ENCODE peak calls at places on chromosomes 6 and 20, in ten cellular contexts. V is dorsolateral prefrontal cortex; Y is spleen; H is CD8-positive, alpha-beta T cell; F is ovary; J is hepatocyte; L is heart right ventricle; C is GM12878; Q is heart left ventricle; O is lower lobe of right lung. B is an unnamed sample.

GRCh38 chr20:51966296-51966971 is 164.1 kb upstream of the SALL4 start:
- DNase-seq in Q (peak), O (no peak), Y (no peak), J (peak), C (no peak), V (no peak), H (no peak), F (no peak), L (peak), B (no peak)

GRCh38 chr20:51014797-51015722 is 7.8 kb downstream of the KCNG1 start:
- DNase-seq in H (no peak), C (no peak), O (no peak), Y (peak), F (no peak), V (no peak), Q (no peak), J (peak), L (no peak), B (no peak)

GRCh38 chr6:37381579-37381978 is 27.8 kb downstream of the RNF8 start:
- DNase-seq in H (no peak), F (no peak), Y (no peak), O (no peak), L (no peak), Q (no peak), C (peak), J (peak), V (no peak), B (no peak)

GRCh38 chr6:162271922-162272321 is 455.6 kb downstream of the PRKN start:
- DNase-seq in F (no peak), J (no peak), H (no peak), L (no peak), V (no peak), O (no peak), Y (no peak), C (no peak), Q (no peak), B (no peak)

GRCh38 chr6:15911753-15912504 is 217.0 kb upstream of the MYLIP start:
- DNase-seq in V (no peak), C (no peak), L (no peak), H (no peak), F (no peak), J (no peak), Y (no peak), Q (no peak), O (no peak), B (no peak)

GRCh38 chr6:163324326-163324927 is 90.1 kb upstream of the QKI start:
- DNase-seq in O (no peak), J (no peak), Y (no peak), V (no peak), L (no peak), H (no peak), F (no peak), Q (no peak), C (no peak), B (no peak)

GRCh38 chr6:159608961-159609673 is 83.9 kb downstream of the SOD2 start:
- DNase-seq in V (no peak), Y (no peak), F (no peak), C (no peak), H (no peak), Q (no peak), O (no peak), L (no peak), J (no peak), B (no peak)

GRCh38 chr6:43624786-43625288 is 4.2 kb downstream of the GTPBP2 start:
- DNase-seq in H (no peak), Y (no peak), C (no peak), Q (no peak), V (no peak), J (no peak), O (no peak), F (no peak), L (no peak), B (no peak)

GRCh38 chr20:50628326-50628725 is 63.0 kb downstream of the RIPOR3 start:
- DNase-seq in O (no peak), J (no peak), Q (no peak), F (no peak), V (no peak), L (no peak), H (no peak), Y (no peak), C (no peak), B (peak)

GRCh38 chr6:108635505-108636226 is 74.9 kb downstream of the FOXO3 start:
- DNase-seq in J (no peak), L (no peak), V (no peak), F (no peak), O (peak), C (no peak), Y (peak), Q (no peak), H (peak), B (no peak)

GRCh38 chr6:108640104-108640503 is 79.4 kb downstream of the FOXO3 start:
- DNase-seq in J (no peak), Y (no peak), C (no peak), H (no peak), O (no peak), F (no peak), L (no peak), V (no peak), Q (no peak), B (no peak)

GRCh38 chr6:108637963-108638362 is 77.2 kb downstream of the FOXO3 start:
- DNase-seq in C (no peak), Q (no peak), H (no peak), O (no peak), J (no peak), V (no peak), Y (no peak), F (no peak), L (no peak), B (no peak)

GRCh38 chr6:108643184-108643583 is 82.5 kb downstream of the FOXO3 start:
- DNase-seq in V (no peak), H (no peak), C (no peak), F (no peak), Y (no peak), L (no peak), J (no peak), O (no peak), Q (no peak), B (no peak)

DNA sequence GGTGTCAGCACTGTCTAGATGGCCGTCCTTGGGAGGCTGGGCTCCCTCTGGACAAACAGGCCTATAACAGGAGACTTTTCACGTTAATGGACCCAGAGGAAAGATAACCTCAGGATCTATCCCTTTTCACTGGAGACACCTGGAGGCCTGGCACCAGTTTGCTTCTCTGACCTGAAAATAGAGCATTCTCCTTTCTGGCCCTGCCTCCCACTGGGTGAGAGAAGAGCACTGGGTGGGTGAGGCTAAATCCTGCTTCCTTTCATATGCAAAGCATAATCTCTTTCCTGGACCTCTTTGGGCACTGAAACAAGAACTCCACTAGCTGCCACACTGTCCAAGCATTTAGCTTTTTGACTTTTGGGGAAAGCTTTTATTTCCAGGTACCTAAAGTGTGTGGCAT is 78.3 kb downstream of the FOXO3 start:
- DNase-seq in O (no peak), V (no peak), C (no peak), J (no peak), L (no peak), H (no peak), Q (no peak), F (no peak), Y (no peak), B (no peak)
- TF ChIP-seq CTCF in O (no peak), V (no peak), C (no peak), J (no peak), L (no peak), H (no peak), Q (no peak), F (no peak), Y (no peak), B (no peak)

GRCh38 chr6:161137320-161137719 is 136.5 kb downstream of the AGPAT4 start:
- DNase-seq in O (no peak), C (no peak), F (no peak), Q (no peak), V (no peak), Y (no peak), H (no peak), L (no peak), J (no peak), B (no peak)

GRCh38 chr6:161134550-161135298 is 139.1 kb downstream of the AGPAT4 start:
- DNase-seq in F (no peak), J (no peak), Y (no peak), V (no peak), L (no peak), O (no peak), Q (no peak), C (no peak), H (no peak), B (no peak)

GRCh38 chr6:161136655-161137054 is 137.2 kb downstream of the AGPAT4 start:
- DNase-seq in L (no peak), V (no peak), F (no peak), Q (no peak), H (no peak), O (no peak), C (no peak), J (no peak), Y (no peak), B (no peak)

GRCh38 chr6:161133973-161134372 is 139.9 kb downstream of the AGPAT4 start:
- DNase-seq in H (no peak), O (no peak), Q (no peak), L (no peak), J (no peak), F (no peak), Y (no peak), V (no peak), C (no peak), B (no peak)

GRCh38 chr6:161135695-161136591 is 137.9 kb downstream of the AGPAT4 start:
- DNase-seq in O (no peak), J (no peak), L (no peak), F (no peak), Q (no peak), Y (no peak), V (no peak), C (peak), H (no peak), B (no peak)
- H3K27ac ChIP-seq in O (no peak), J (no peak), L (no peak), F (no peak), Q (no peak), Y (no peak), V (peak), C (no peak), H (no peak), B (no peak)

DNA sequence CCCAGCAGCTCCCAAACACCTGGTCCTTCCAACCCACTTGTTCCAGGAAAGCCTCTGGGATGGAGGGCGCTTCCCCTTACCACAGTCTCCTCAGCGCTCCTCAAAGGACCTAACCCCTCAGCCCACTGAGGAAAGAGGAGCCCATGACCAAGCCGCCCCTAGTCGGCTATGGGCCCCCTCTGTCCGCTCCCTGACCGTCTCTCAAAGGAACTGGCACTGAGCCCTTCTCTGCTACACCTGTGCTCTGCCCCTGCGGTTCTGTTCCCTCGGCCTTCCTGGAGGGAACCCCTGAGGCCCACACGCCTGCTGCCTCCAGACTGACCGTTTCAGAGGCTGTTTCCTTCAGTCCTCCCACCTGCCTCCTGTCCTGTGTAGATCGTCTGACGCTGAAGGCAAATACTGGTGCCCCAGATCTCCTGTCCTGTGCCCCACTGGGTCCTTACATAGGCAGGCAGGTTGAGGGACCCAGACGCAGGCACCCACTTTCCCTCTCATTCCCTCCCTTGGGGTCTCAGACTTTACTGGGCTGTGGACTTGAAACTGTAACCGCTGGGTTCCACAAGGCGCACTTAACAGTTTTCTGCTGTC is 1.9 kb upstream of the SLC4A11 start:
- DNase-seq in O (no peak), J (no peak), Q (no peak), Y (no peak), V (no peak), C (no peak), L (no peak), H (no peak), F (no peak), B (no peak)
- H3K4me3 ChIP-seq in O (no peak), J (no peak), Q (no peak), Y (no peak), V (no peak), C (no peak), L (peak), H (no peak), F (no peak), B (no peak)

DNA sequence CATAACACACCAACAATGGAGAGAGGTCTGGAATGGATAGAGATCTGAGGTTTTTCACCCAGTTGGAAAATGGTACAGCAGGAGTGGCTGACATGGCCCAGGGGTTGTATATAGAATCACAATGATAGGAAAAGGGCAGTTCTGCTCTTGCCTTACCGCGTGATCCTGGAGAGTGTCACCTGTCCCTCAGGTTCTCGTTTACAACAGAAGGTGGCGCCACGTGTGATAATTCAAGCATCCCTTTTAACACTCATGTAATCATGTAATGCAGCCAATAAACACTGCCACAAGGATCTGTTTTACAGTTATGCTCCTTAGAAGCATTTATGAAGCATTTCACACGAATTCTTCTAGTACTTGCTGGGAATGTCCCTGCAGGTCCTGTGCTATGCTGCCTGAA is 12.9 kb upstream of the WFDC2 start:
- DNase-seq in Q (no peak), L (no peak), H (no peak), V (no peak), Y (no peak), J (peak), C (no peak), F (no peak), O (peak), B (no peak)
- TF ChIP-seq CTCF in Q (no peak), L (peak), H (peak), V (no peak), Y (no peak), J (peak), C (peak), F (no peak), O (peak), B (peak)

GRCh38 chr6:108594640-108595039 is 33.9 kb downstream of the FOXO3 start:
- DNase-seq in H (no peak), Q (peak), O (no peak), J (no peak), V (no peak), Y (no peak), L (no peak), F (no peak), C (no peak), B (no peak)

GRCh38 chr6:108598316-108598863 is 37.7 kb downstream of the FOXO3 start:
- DNase-seq in V (no peak), J (peak), Y (no peak), O (no peak), F (no peak), H (no peak), Q (no peak), L (no peak), C (peak), B (no peak)

GRCh38 chr6:108592371-108593337 is 31.9 kb downstream of the FOXO3 start:
- DNase-seq in F (no peak), V (no peak), C (peak), H (peak), Q (peak), Y (peak), J (no peak), O (no peak), L (no peak), B (no peak)

GRCh38 chr6:108596947-108597346 is 36.2 kb downstream of the FOXO3 start:
- DNase-seq in H (no peak), F (no peak), Q (no peak), V (no peak), O (no peak), L (no peak), C (no peak), J (no peak), Y (no peak), B (no peak)

DNA sequence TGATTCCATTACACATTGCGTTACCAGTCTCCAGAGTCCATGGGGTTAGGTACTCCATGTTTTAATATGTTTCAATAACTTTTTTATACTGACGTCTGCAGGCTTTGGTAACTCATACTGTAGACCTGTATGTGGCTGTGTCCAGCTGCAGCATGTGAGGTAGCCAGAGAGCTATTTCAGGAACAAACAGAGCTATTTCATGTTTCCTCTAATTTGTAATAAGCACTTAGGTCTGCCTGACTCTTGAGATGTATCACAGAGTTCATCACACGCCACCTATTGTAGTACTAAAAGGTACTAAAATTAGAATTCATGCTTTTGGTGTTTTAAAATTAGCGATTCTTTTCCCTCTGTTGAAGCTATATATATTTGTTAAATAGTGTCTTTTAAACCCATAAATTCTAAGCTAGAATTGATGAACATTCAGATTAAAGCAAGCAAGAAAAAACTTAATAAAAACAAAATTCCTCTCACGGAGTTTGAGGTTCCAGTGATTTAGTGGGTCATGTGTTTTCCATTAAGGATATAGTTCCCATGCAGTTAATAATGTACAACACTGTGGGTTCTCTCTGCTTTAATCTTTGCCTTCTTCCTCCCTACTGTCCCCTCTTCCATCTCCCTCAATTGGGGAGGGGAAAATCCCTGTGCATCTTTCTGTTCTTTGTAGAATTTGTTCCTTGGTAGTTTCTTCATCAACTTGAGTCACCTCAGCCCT is 37.0 kb downstream of the FOXO3 start:
- DNase-seq in C (peak), H (no peak), L (no peak), Q (no peak), V (no peak), J (no peak), Y (no peak), F (no peak), O (no peak), B (no peak)
- H3K27ac ChIP-seq in C (peak), H (no peak), L (peak), Q (no peak), V (no peak), J (peak), Y (peak), F (no peak), O (peak), B (no peak)

DNA sequence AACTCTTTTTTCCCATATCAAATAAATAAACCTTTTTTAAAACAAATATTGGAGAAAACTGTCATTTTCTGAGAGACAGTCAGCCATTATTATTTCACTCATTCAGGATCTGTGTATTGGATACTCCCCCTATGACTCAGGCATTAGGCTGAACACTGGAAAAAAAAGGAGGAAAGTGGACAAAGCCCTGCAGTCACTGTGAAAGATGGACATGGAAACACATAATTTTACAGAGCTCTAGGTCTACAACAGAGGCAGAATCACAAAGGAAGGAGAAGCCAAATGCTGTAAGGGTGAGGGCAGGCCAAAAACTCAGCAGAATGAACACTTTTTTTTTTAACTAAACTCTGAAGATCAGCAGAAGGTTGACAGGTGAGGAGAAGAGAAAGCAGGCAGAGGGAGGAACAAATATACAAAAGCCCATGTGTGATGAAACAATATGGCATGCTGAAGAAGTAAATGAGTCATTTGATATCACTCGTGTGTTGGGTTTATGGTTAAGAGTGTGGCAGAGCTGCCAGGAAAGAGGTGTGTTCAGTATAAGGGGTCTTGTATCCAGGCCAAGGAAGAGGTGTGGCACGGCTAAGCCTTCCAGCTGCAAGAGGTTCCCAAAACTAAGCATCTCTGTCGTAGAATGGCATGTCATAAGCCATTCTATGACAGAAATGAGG is 39.1 kb downstream of the EPB41L2 start:
- DNase-seq in J (no peak), C (no peak), F (no peak), O (no peak), V (no peak), Q (no peak), L (no peak), Y (no peak), H (no peak), B (no peak)
- H3K4me3 ChIP-seq in J (no peak), C (no peak), F (no peak), O (no peak), V (no peak), Q (no peak), L (no peak), Y (no peak), H (no peak), B (no peak)